ENCODE peak calls at places on chromosomes 12 and 14, in five cellular contexts. G is HuH-7.5, Q is SW480, P is AG09309, Y is COR-L47. M is an unnamed sample.

GRCh38 chr12:2481951-2482350 is 312.8 kb upstream of the FKBP4 start:
- DNase-seq in G (no peak), Q (no peak), P (no peak), Y (no peak), M (no peak)

GRCh38 chr12:99920561-99920960 is 64.2 kb downstream of the ANKS1B start:
- DNase-seq in G (no peak), Q (no peak), P (no peak), Y (no peak), M (no peak)

GRCh38 chr12:124053855-124054254 is 80.8 kb downstream of the ZNF664 start:
- DNase-seq in G (peak; percentile 37), Q (peak; percentile 25), P (no peak), Y (peak; percentile 26), M (peak; percentile 29)

GRCh38 chr14:87993485-87993809 is 465 bp upstream of the GALC start:
- DNase-seq in G (peak; percentile 36), Q (no peak), P (no peak), Y (no peak), M (no peak)

GRCh38 chr12:71746983-71747611 is 7.6 kb upstream of the RAB21 start:
- DNase-seq in G (peak; percentile 34), Q (peak; percentile 68), P (peak; percentile 46), Y (peak; percentile 50), M (peak; percentile 73)

GRCh38 chr12:132356686-132357622 is 27.6 kb upstream of the GALNT9 start:
- DNase-seq in G (no peak), Q (peak; percentile 54), P (peak; percentile 8), Y (no peak), M (peak; percentile 40)

GRCh38 chr12:109821968-109822367 is 11.2 kb downstream of the TRPV4 start:
- DNase-seq in G (no peak), Q (no peak), P (no peak), Y (no peak), M (no peak)

GRCh38 chr14:44352212-44352611 is 154.9 kb downstream of the FSCB start:
- DNase-seq in G (no peak), Q (no peak), P (no peak), Y (no peak), M (no peak)

GRCh38 chr14:88791629-88792571 is 853 bp downstream of the EML5 start:
- DNase-seq in G (no peak), Q (peak; percentile 60), P (no peak), Y (peak; percentile 37), M (no peak)

GRCh38 chr14:105299654-105300541 is 903 bp downstream of the BRF1 start:
- DNase-seq in G (no peak), Q (peak; percentile 33), P (no peak), Y (no peak), M (peak; percentile 9)

GRCh38 chr12:124527861-124528561 is 39.4 kb downstream of the NCOR2 start:
- DNase-seq in G (no peak), Q (no peak), P (no peak), Y (peak; percentile 68), M (no peak)

GRCh38 chr14:92323031-92323915 is at the start of gene SLC24A4:
- DNase-seq in G (no peak), Q (no peak), P (no peak), Y (peak; percentile 23), M (no peak)

GRCh38 chr14:50675597-50675996 is 7.5 kb upstream of the SAV1 start:
- DNase-seq in G (no peak), Q (peak; percentile 18), P (no peak), Y (no peak), M (no peak)

GRCh38 chr14:85907536-85907935 is 377.6 kb downstream of the FLRT2 start:
- DNase-seq in G (no peak), Q (no peak), P (no peak), Y (no peak), M (no peak)

GRCh38 chr12:79648872-79649271 is 41.9 kb downstream of the PAWR start:
- DNase-seq in G (no peak), Q (no peak), P (no peak), Y (no peak), M (no peak)

GRCh38 chr12:58509116-58509885 is 411.0 kb downstream of the LRIG3 start:
- DNase-seq in G (no peak), Q (peak; percentile 16), P (no peak), Y (no peak), M (no peak)

GRCh38 chr12:40312982-40313576 is 88.3 kb downstream of the LRRK2 start:
- DNase-seq in G (no peak), Q (peak; percentile 6), P (peak; percentile 13), Y (no peak), M (peak; percentile 7)

GRCh38 chr14:52922656-52923055 is 28.2 kb downstream of the FERMT2 start:
- DNase-seq in G (no peak), Q (no peak), P (peak; percentile 31), Y (no peak), M (no peak)

GRCh38 chr12:83893101-83893500 is 1019.5 kb downstream of the SLC6A15 start:
- DNase-seq in G (no peak), Q (no peak), P (no peak), Y (no peak), M (no peak)

GRCh38 chr12:82968644-82969339 is 282.1 kb downstream of the TMTC2 start:
- DNase-seq in G (no peak), Q (no peak), P (no peak), Y (no peak), M (no peak)

GRCh38 chr12:68263366-68263765 is 10.0 kb upstream of the IL22 start:
- DNase-seq in G (no peak), Q (no peak), P (no peak), Y (no peak), M (no peak)

GRCh38 chr14:55152052-55152753 is 23.2 kb downstream of the LGALS3 start:
- DNase-seq in G (no peak), Q (no peak), P (no peak), Y (no peak), M (no peak)

GRCh38 chr12:6280053-6280469 is 30.4 kb upstream of the PLEKHG6 start:
- DNase-seq in G (no peak), Q (peak; percentile 98), P (peak; percentile 52), Y (no peak), M (peak; percentile 95)

M was measured in HT-29.